ENCODE peak calls at places on chromosome 20, in ten cellular contexts. R is heart right ventricle, G is OCI-LY7, F is fibroblast of mammary gland, Z is PC-3, P is WERI-Rb-1, W is IMR-90, N is astrocyte of the cerebellum, T is spleen, Q is fibroblast of lung. X is an unnamed sample.
A peak's percentile ranks its signal among the peaks of the same experiment; 100 is the strongest.

GRCh38 chr20:2663364-2663886 is 591 bp downstream of the IDH3B start:
- DNase-seq in R (no peak), T (no peak), Q (no peak), N (no peak), Z (no peak), W (no peak), G (no peak), F (no peak), P (no peak), X (no peak)

GRCh38 chr20:3000852-3001523 is 42.4 kb upstream of the GNRH2 start:
- DNase-seq in W (peak; percentile 75), G (peak; percentile 75), N (no peak), Q (peak; percentile 53), F (peak; percentile 80), Z (peak; percentile 82), T (no peak), R (no peak), P (no peak), X (peak; percentile 74)

GRCh38 chr20:35503841-35504460 is 25.5 kb downstream of the C20orf173 start:
- DNase-seq in Z (no peak), W (no peak), P (no peak), Q (no peak), N (peak; percentile 68), T (no peak), F (no peak), G (no peak), R (peak; percentile 39), X (peak; percentile 77)

GRCh38 chr20:19815553-19815991 is 57.5 kb downstream of the RIN2 start:
- DNase-seq in W (peak; percentile 99), P (no peak), T (no peak), Q (peak; percentile 99), Z (peak; percentile 99), N (peak; percentile 97), F (peak; percentile 99), R (no peak), G (peak; percentile 41), X (peak; percentile 99)

GRCh38 chr20:23125159-23125558 is 39.0 kb upstream of the CD93 start:
- DNase-seq in Z (no peak), Q (no peak), F (no peak), G (no peak), P (no peak), T (no peak), R (no peak), W (no peak), N (no peak), X (no peak)

GRCh38 chr20:58552366-58552934 is 37.3 kb upstream of the APCDD1L start:
- DNase-seq in N (no peak), R (no peak), W (no peak), T (no peak), G (no peak), F (no peak), Q (peak; percentile 39), Z (no peak), P (peak; percentile 73), X (no peak)

GRCh38 chr20:8132015-8132631 is at the start of gene PLCB1:
- DNase-seq in W (peak; percentile 78), T (peak; percentile 95), Q (peak; percentile 72), Z (peak; percentile 72), F (peak; percentile 74), R (peak; percentile 86), N (peak; percentile 60), P (peak; percentile 80), G (peak; percentile 91), X (peak; percentile 83)

GRCh38 chr20:16205505-16205904 is 367.7 kb downstream of the KIF16B start:
- DNase-seq in N (no peak), Z (peak; percentile 76), Q (no peak), F (no peak), P (no peak), T (no peak), W (no peak), R (no peak), G (no peak), X (peak; percentile 9)

GRCh38 chr20:2840967-2841531 is 504 bp downstream of the VPS16 start:
- DNase-seq in N (no peak), F (peak; percentile 66), Z (peak; percentile 14), G (peak; percentile 33), W (peak; percentile 72), T (peak; percentile 90), R (peak; percentile 68), P (peak; percentile 68), Q (peak; percentile 76), X (peak; percentile 66)

GRCh38 chr20:18056174-18057105 is 1.3 kb downstream of the OVOL2 start:
- DNase-seq in Q (peak; percentile 1), R (no peak), Z (peak; percentile 60), G (no peak), T (no peak), F (no peak), N (no peak), P (peak; percentile 11), W (no peak), X (no peak)

DNA sequence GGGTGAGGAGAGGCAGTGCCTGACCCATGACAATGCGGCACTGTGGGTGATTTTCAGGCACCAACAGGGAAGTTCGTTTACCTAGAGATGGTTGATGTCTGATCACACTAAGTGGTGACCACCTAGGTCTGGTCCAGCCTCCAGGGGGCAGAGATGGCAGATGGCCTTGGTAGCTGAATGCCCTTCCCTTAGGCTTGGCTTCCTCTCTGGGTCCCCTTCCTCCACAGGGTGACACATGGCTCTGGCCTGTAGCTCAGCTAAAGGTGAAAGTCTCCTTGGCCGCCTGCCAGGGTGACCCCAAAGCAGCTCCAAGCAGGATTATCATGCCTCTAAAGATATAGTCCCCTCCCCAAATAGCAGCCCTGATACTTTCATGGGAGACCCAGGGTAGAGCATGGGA is 6.4 kb downstream of the GDAP1L1 start:
- DNase-seq in Z (no peak), R (no peak), Q (no peak), P (peak; percentile 27), F (no peak), W (no peak), T (no peak), G (no peak), N (no peak), X (no peak)
- TF ChIP-seq CTCF in Z (peak; percentile 24), R (no peak), Q (no peak), P (peak; percentile 40), F (peak; percentile 20), W (no peak), T (no peak), G (no peak), N (no peak), X (no peak)

DNA sequence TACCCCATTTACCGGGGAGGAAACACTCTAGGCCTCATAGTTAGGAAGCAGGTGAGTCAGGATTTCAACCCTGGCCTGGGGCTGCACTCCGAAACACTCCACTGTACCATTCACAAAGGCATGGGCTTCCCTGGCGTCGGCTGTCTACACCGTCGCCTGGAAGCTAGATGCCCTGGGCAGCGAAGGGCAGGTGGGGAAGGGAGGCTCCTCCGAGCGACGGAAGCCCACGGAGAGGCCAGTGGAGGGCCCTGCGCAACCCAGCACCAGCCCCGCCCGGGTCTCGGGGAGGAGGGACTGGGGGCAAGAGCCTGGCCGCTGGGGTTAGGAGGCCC is 16.1 kb downstream of the SDCBP2 start:
- DNase-seq in Z (no peak), Q (no peak), W (no peak), T (no peak), P (no peak), N (no peak), F (no peak), G (no peak), R (no peak), X (no peak)
- H3K4me3 ChIP-seq in Z (no peak overlapping the region), Q (no peak overlapping the region), W (no peak overlapping the region), T (no peak overlapping the region), P (peak overlapping the region; percentile 25), N (no peak overlapping the region), F (no peak overlapping the region), G (no peak overlapping the region), R (peak overlapping the region; percentile 22), X (no peak overlapping the region)

GRCh38 chr20:36742558-36742957 is 3.3 kb downstream of the NDRG3 start:
- DNase-seq in T (no peak), N (no peak), P (no peak), F (no peak), R (no peak), Q (no peak), G (no peak), Z (no peak), W (no peak), X (no peak)

GRCh38 chr20:36745927-36746659 is at the start of gene NDRG3:
- DNase-seq in G (peak; percentile 97), R (peak; percentile 93), F (peak; percentile 88), Q (peak; percentile 86), T (peak; percentile 99), N (peak; percentile 84), P (peak; percentile 94), W (peak; percentile 89), Z (peak; percentile 94), X (peak; percentile 91)

GRCh38 chr20:36744764-36745191 is 1.1 kb downstream of the NDRG3 start:
- DNase-seq in F (peak; percentile 47), T (no peak), Q (peak; percentile 54), N (no peak), R (peak; percentile 60), W (peak; percentile 22), P (peak; percentile 58), G (no peak), Z (peak; percentile 68), X (peak; percentile 22)

GRCh38 chr20:36744243-36744642 is 1.6 kb downstream of the NDRG3 start:
- DNase-seq in G (no peak), Q (no peak), N (no peak), W (no peak), Z (no peak), R (no peak), T (no peak), F (no peak), P (no peak), X (no peak)

GRCh38 chr20:36745234-36745926 is 510 bp downstream of the NDRG3 start:
- DNase-seq in P (peak; percentile 48), Z (no peak), W (no peak), Q (peak; percentile 3), F (no peak), N (no peak), T (no peak), R (no peak), G (peak; percentile 69), X (peak; percentile 8)
- TF ChIP-seq CTCF in P (no peak), Z (no peak), W (no peak), Q (no peak), F (no peak), N (no peak), T (no peak), R (no peak), G (peak; percentile 59), X (no peak)

GRCh38 chr20:53737404-53738038 is 143.9 kb upstream of the ZNF217 start:
- DNase-seq in R (no peak), P (no peak), F (peak; percentile 22), G (no peak), N (no peak), T (no peak), Q (peak; percentile 51), W (no peak), Z (peak; percentile 29), X (no peak)
- H3K4me3 ChIP-seq in R (no peak overlapping the region), P (peak overlapping the region; percentile 45), F (no peak overlapping the region), G (peak overlapping the region; percentile 50), N (no peak overlapping the region), T (no peak overlapping the region), Q (no peak overlapping the region), W (no peak overlapping the region), Z (peak overlapping the region; percentile 61), X (no peak overlapping the region)

DNA sequence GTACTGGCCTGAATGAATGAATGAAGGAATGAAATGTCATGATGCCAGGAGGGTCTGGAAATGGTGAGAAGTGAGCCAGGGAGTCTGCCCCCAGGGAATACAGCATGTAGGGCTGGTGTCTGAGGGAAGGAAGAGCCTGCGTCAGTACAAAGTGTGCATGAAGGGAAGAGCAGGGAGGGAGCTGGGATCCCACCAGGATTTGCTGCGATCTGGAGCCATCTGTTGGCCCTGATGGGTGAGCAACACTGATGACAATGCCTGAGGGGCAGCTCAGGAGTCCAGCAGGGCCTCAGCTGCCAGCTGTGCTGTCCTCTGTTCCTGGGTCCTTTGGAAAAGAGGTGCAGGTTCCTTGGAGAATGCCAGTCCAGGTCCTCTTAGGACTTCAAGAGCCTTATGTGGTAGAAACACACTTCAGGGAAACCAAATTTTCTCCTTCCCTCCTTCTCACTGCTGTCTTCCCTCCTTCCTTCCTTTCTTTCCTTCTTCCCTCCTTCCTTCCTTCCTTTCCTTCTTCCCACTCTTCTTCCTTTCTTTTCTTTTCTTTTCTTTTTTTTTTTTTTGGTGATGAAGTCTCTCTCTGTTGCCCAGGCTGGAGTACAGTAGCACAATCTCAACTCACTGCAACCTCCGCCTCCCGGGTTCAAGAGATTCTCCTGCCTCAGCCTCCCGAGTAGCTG is 11.5 kb downstream of the BPI start:
- DNase-seq in Z (peak; percentile 19), N (no peak), W (peak; percentile 41), G (no peak), T (no peak), R (no peak), P (peak; percentile 79), Q (peak; percentile 37), F (peak; percentile 36), X (peak; percentile 45)
- TF ChIP-seq CTCF in Z (peak; percentile 23), N (peak; percentile 36), W (no peak), G (no peak), T (no peak), R (no peak), P (peak; percentile 80), Q (peak; percentile 31), F (no peak), X (peak; percentile 46)

X was measured in astrocyte of the spinal cord.